ENCODE peak calls at places on chromosomes 2 and 18, in eight cellular contexts. J, Z, Y, D, T, K, X and G are unnamed samples.

GRCh38 chr18:77127769-77128671 is 4.6 kb downstream of the MBP start:
- DNase-seq in J (no peak), Z (peak), Y (no peak), D (no peak), T (no peak), K (no peak), X (no peak), G (no peak)

GRCh38 chr2:100921685-100922161 is 80.4 kb upstream of the RPL31 start:
- DNase-seq in J (no peak), Z (no peak), Y (no peak), D (no peak), T (no peak), K (no peak), X (no peak), G (no peak)

GRCh38 chr2:38666578-38666926 is 638 bp downstream of the GALM start:
- DNase-seq in J (no peak), Z (peak), Y (no peak), D (no peak), T (no peak), K (no peak), X (no peak), G (no peak)

GRCh38 chr2:43906448-43907122 is 67.8 kb downstream of the ABCG8 start:
- DNase-seq in J (peak), Z (no peak), Y (no peak), D (no peak), T (no peak), K (no peak), X (no peak), G (no peak)

GRCh38 chr2:127705281-127706065 is 4.2 kb downstream of the SFT2D3 start:
- DNase-seq in J (no peak), Z (no peak), Y (no peak), D (no peak), T (no peak), K (no peak), X (no peak), G (peak)

GRCh38 chr2:218370410-218371063 is 11.5 kb upstream of the SLC11A1 start:
- DNase-seq in J (no peak), Z (peak), Y (no peak), D (no peak), T (no peak), K (no peak), X (no peak), G (no peak)

GRCh38 chr2:68877079-68877772 is 6.0 kb upstream of the BMP10 start:
- DNase-seq in J (no peak), Z (no peak), Y (no peak), D (no peak), T (no peak), K (no peak), X (no peak), G (no peak)

GRCh38 chr2:47798628-47799027 is 15.7 kb downstream of the MSH6 start:
- DNase-seq in J (no peak), Z (no peak), Y (no peak), D (no peak), T (no peak), K (no peak), X (no peak), G (no peak)

GRCh38 chr18:11994708-11995444 is 13.6 kb downstream of the IMPA2 start:
- DNase-seq in J (peak), Z (no peak), Y (no peak), D (no peak), T (peak), K (no peak), X (no peak), G (no peak)

GRCh38 chr2:240452471-240453256 is 17.2 kb downstream of the GPC1 start:
- DNase-seq in J (peak), Z (peak), Y (no peak), D (no peak), T (peak), K (no peak), X (peak), G (peak)

GRCh38 chr18:55102958-55103456 is 143.7 kb upstream of the CCDC68 start:
- DNase-seq in J (no peak), Z (no peak), Y (no peak), D (no peak), T (no peak), K (no peak), X (no peak), G (no peak)

GRCh38 chr18:36762074-36762473 is 66.7 kb downstream of the TPGS2 start:
- DNase-seq in J (no peak), Z (no peak), Y (no peak), D (no peak), T (no peak), K (no peak), X (no peak), G (no peak)

GRCh38 chr2:182610231-182610630 is 105.8 kb upstream of the DNAJC10 start:
- DNase-seq in J (no peak), Z (no peak), Y (no peak), D (no peak), T (no peak), K (no peak), X (no peak), G (no peak)

GRCh38 chr2:43405829-43406228 is 179.4 kb upstream of the ZFP36L2 start:
- DNase-seq in J (no peak), Z (no peak), Y (no peak), D (no peak), T (no peak), K (no peak), X (no peak), G (no peak)

GRCh38 chr18:44594779-44595467 is 85.8 kb upstream of the SETBP1 start:
- DNase-seq in J (no peak), Z (no peak), Y (no peak), D (no peak), T (no peak), K (no peak), X (no peak), G (peak)

GRCh38 chr2:203648273-203648672 is 58.2 kb upstream of the CD28 start:
- DNase-seq in J (no peak), Z (no peak), Y (no peak), D (no peak), T (peak), K (no peak), X (peak), G (peak)